ENCODE peak calls at places on chromosomes 2 and 18, in ten cellular contexts. Q is adrenal gland, X is HCT116, O is suprapubic skin, R is spleen, W is prostate gland, S is heart left ventricle, C is K562, M is stomach, Z is IMR-90. B is an unnamed sample.

GRCh38 chr2:32278476-32278853 is 761 bp downstream of the YIPF4 start:
- DNase-seq in Q (no peak), X (no peak), O (no peak), R (no peak), W (no peak), S (no peak), C (no peak), M (no peak), Z (no peak), B (no peak)

GRCh38 chr2:186664644-186665043 is 29.2 kb upstream of the FAM171B start:
- DNase-seq in Q (no peak), X (no peak), O (no peak), R (no peak), W (no peak), S (no peak), C (no peak), M (no peak), Z (no peak), B (no peak)

GRCh38 chr2:144181006-144181405 is 338.9 kb downstream of the ZEB2 start:
- DNase-seq in Q (no peak), X (no peak), O (no peak), R (no peak), W (no peak), S (no peak), C (no peak), M (no peak), Z (peak; percentile 51), B (no peak)

GRCh38 chr18:46660955-46661749 is 4.1 kb upstream of the LOXHD1 start:
- DNase-seq in Q (no peak), X (no peak), O (no peak), R (peak; percentile 60), W (no peak), S (no peak), C (no peak), M (no peak), Z (peak; percentile 31), B (no peak)

GRCh38 chr18:24173997-24174396 is 35.1 kb downstream of the CABYR start:
- DNase-seq in Q (no peak), X (no peak), O (no peak), R (no peak), W (no peak), S (no peak), C (no peak), M (no peak), Z (no peak), B (no peak)

GRCh38 chr2:19349911-19350677 is 8.3 kb downstream of the OSR1 start:
- DNase-seq in Q (peak; percentile 72), X (peak; percentile 29), O (peak; percentile 66), R (peak; percentile 90), W (no peak), S (peak; percentile 62), C (peak; percentile 64), M (no peak), Z (no peak), B (peak; percentile 44)

GRCh38 chr2:223460774-223461211 is 141.4 kb downstream of the SCG2 start:
- DNase-seq in Q (no peak), X (peak; percentile 67), O (no peak), R (no peak), W (no peak), S (no peak), C (no peak), M (no peak), Z (peak; percentile 82), B (no peak)

GRCh38 chr2:8004250-8004681 is 677.6 kb upstream of the ID2 start:
- DNase-seq in Q (peak; percentile 47), X (no peak), O (no peak), R (no peak), W (no peak), S (peak; percentile 46), C (peak; percentile 80), M (no peak), Z (peak; percentile 93), B (no peak)

GRCh38 chr2:105393373-105394055 is 5.3 kb downstream of the FHL2 start:
- DNase-seq in Q (no peak), X (no peak), O (no peak), R (no peak), W (no peak), S (peak; percentile 65), C (no peak), M (no peak), Z (peak; percentile 73), B (peak; percentile 26)

GRCh38 chr2:9703701-9704221 is 73.0 kb upstream of the YWHAQ start:
- DNase-seq in Q (no peak), X (peak; percentile 37), O (no peak), R (no peak), W (no peak), S (no peak), C (peak; percentile 83), M (peak; percentile 30), Z (peak; percentile 79), B (no peak)

GRCh38 chr2:102126660-102127059 is 15.9 kb upstream of the IL1R1 start:
- DNase-seq in Q (no peak), X (no peak), O (no peak), R (no peak), W (no peak), S (no peak), C (no peak), M (no peak), Z (peak; percentile 56), B (no peak)

GRCh38 chr2:105721991-105722511 is 22.7 kb upstream of the NCK2 start:
- DNase-seq in Q (no peak), X (no peak), O (no peak), R (no peak), W (no peak), S (no peak), C (no peak), M (no peak), Z (no peak), B (no peak)

GRCh38 chr2:115160523-115161521 is 718.4 kb downstream of the DPP10 start:
- DNase-seq in Q (peak; percentile 78), X (no peak), O (no peak), R (no peak), W (no peak), S (no peak), C (no peak), M (no peak), Z (no peak), B (peak; percentile 9)

GRCh38 chr2:172084734-172085459 is 410 bp upstream of the DLX1 start:
- DNase-seq in Q (peak; percentile 72), X (peak; percentile 74), O (no peak), R (peak; percentile 88), W (no peak), S (peak; percentile 76), C (peak; percentile 94), M (peak; percentile 69), Z (peak; percentile 96), B (peak; percentile 52)

GRCh38 chr2:217934321-217935131 is 68.3 kb downstream of the TNS1 start:
- DNase-seq in Q (no peak), X (no peak), O (no peak), R (no peak), W (no peak), S (peak; percentile 90), C (no peak), M (no peak), Z (peak; percentile 96), B (peak; percentile 47)

GRCh38 chr2:178910005-178910404 is 102.8 kb upstream of the TTN start:
- DNase-seq in Q (no peak), X (no peak), O (no peak), R (no peak), W (no peak), S (no peak), C (no peak), M (no peak), Z (no peak), B (no peak)

GRCh38 chr18:13223341-13224148 is 5.0 kb downstream of the LDLRAD4 start:
- DNase-seq in Q (no peak), X (no peak), O (no peak), R (no peak), W (no peak), S (peak; percentile 80), C (no peak), M (peak; percentile 67), Z (no peak), B (no peak)

DNA sequence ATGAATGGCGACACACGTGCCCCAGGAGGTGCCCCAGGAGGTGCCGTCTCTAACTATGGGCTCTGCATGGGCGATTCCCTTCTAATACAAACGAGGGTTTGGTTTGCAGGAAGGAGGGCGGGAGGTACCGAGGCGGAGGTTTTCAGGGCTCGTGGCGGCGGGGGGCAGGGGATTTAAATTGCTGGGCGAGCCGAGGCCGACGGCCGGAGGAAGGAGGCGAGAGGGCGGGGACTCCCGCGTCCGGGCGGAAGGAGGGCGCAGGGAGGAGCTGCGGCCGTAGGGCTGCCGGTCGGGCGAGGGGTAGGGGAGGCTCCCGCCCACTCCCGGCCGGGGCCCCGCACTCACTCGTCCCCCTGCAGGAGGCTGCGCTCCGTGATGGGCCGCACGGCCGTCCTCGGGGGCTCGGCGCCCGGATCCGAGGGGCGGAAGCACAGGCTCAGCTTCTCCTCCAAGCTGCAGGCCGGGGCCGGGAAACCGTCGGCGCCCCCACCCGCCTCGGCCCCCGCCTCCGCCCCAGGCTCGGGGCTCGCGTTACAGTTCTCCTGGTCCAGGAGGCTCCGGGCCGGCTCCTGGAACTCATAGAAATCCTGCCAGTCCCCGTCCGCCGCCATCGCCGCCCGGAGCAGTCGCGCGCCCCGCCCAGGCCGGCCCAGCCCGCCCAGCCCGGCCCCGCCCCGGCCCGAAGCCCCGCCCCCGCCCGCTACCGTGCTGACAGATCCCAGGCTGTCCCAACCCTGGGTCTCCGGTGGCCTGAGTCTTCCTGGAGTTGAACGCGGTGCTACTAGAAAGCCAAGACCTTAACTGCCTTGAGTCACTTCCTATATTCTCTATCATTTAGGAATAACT is at the start of gene FEZ2:
- DNase-seq in Q (peak; percentile 79), X (peak; percentile 33), O (peak; percentile 77), R (peak; percentile 95), W (peak; percentile 66), S (peak; percentile 85), C (peak; percentile 92), M (peak; percentile 75), Z (peak; percentile 72), B (peak; percentile 81)
- TF ChIP-seq POLR2A in Q (peak; percentile 68), X (peak; percentile 32), O (peak; percentile 33), R (no peak), W (peak; percentile 21), S (peak; percentile 44), C (peak; percentile 66), M (no peak), Z (peak; percentile 56), B (peak; percentile 47)

DNA sequence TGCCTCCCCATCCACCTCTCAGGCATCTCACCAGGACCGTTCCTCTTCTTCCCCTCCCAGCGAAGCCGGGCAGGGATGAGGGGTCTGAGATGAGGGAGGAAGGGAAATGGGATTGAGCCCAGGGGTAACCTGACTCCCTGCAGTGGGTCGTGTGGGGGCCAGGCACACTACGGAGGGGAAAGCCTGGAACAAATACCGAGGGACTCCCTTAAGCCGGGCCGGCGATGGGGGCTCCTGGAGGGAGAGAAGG is 250 bp upstream of the SPEG start:
- DNase-seq in Q (no peak), X (no peak), O (no peak), R (peak; percentile 55), W (no peak), S (no peak), C (no peak), M (no peak), Z (no peak), B (no peak)
- H3K27ac ChIP-seq in Q (no peak overlapping the region), X (peak overlapping the region; percentile 35), O (peak overlapping the region; percentile 10), R (no peak overlapping the region), W (peak overlapping the region; percentile 69), S (peak overlapping the region; percentile 89), C (no peak overlapping the region), M (peak overlapping the region; percentile 76), Z (no peak overlapping the region), B (no peak overlapping the region)

GRCh38 chr2:241501551-241501950 is 6.8 kb downstream of the STK25 start:
- DNase-seq in Q (no peak), X (no peak), O (no peak), R (peak; percentile 60), W (no peak), S (no peak), C (no peak), M (no peak), Z (no peak), B (peak; percentile 69)
- TF ChIP-seq POLR2A in Q (no peak), X (no peak), O (no peak), R (no peak), W (no peak), S (no peak), C (no peak), M (no peak), Z (no peak), B (no peak)

GRCh38 chr2:69955029-69955428 is 6.4 kb downstream of the ASPRV1 start:
- DNase-seq in Q (no peak), X (no peak), O (no peak), R (no peak), W (no peak), S (no peak), C (no peak), M (no peak), Z (peak; percentile 26), B (no peak)
- H3K27ac ChIP-seq in Q (no peak overlapping the region), X (no peak overlapping the region), O (no peak overlapping the region), R (peak overlapping the region; percentile 8), W (no peak overlapping the region), S (no peak overlapping the region), C (no peak overlapping the region), M (no peak overlapping the region), Z (no peak overlapping the region), B (no peak overlapping the region)